ENCODE peak calls at places on chromosome 13, in seven cellular contexts. P is GM12892, V is uterus, S is H54, I is H1, O is HCT116, M is NB4. E is an unnamed sample.

GRCh38 chr13:76692326-76692725 is 193.9 kb downstream of the KCTD12 start:
- DNase-seq in M (no peak), P (no peak), I (no peak), O (no peak), S (no peak), V (no peak), E (no peak)

GRCh38 chr13:38866649-38867048 is 124.0 kb downstream of the STOML3 start:
- DNase-seq in M (peak), O (no peak), V (no peak), I (no peak), S (no peak), P (no peak), E (no peak)

GRCh38 chr13:108657520-108657919 is 28.1 kb downstream of the MYO16 start:
- DNase-seq in O (no peak), V (no peak), I (no peak), S (no peak), M (no peak), P (no peak), E (no peak)

GRCh38 chr13:111046590-111047141 is 68.4 kb upstream of the ARHGEF7 start:
- DNase-seq in I (no peak), S (no peak), O (no peak), V (no peak), M (peak), P (no peak), E (peak)

GRCh38 chr13:95494082-95494681 is 58.3 kb upstream of the CLDN10 start:
- DNase-seq in M (peak), V (no peak), I (no peak), O (peak), S (peak), P (peak), E (peak)

GRCh38 chr13:68358218-68358817 is 1128.2 kb upstream of the PCDH9 start:
- DNase-seq in I (no peak), V (no peak), S (no peak), O (no peak), M (no peak), P (no peak), E (no peak)

GRCh38 chr13:20142927-20143480 is 17.8 kb downstream of the GJA3 start:
- DNase-seq in M (no peak), O (no peak), V (no peak), S (no peak), P (no peak), I (no peak), E (no peak)

GRCh38 chr13:73939071-73939380 is 195.2 kb downstream of the KLF12 start:
- DNase-seq in V (no peak), M (no peak), S (no peak), O (no peak), I (no peak), P (no peak), E (no peak)

GRCh38 chr13:94309997-94310842 is 169.3 kb downstream of the DCT start:
- DNase-seq in O (no peak), I (no peak), P (no peak), S (peak), V (no peak), M (no peak), E (no peak)

GRCh38 chr13:52707375-52707774 is 32.2 kb downstream of the CNMD start:
- DNase-seq in I (no peak), O (no peak), V (no peak), M (no peak), P (no peak), S (no peak), E (no peak)

GRCh38 chr13:92838786-92839185 is 387.8 kb upstream of the GPC6 start:
- DNase-seq in P (no peak), M (no peak), O (no peak), S (peak), V (no peak), I (no peak), E (no peak)

GRCh38 chr13:110525328-110526319 is 35.9 kb downstream of the RAB20 start:
- DNase-seq in M (no peak), I (no peak), V (no peak), S (no peak), P (peak), O (no peak), E (no peak)

GRCh38 chr13:27425918-27426630 is 1.7 kb downstream of the GTF3A start:
- DNase-seq in S (peak), I (no peak), O (peak), V (peak), M (peak), P (peak), E (peak)
- TF ChIP-seq POLR2A in S (no peak), I (no peak), O (peak), V (no peak), M (peak), P (peak), E (peak)

DNA sequence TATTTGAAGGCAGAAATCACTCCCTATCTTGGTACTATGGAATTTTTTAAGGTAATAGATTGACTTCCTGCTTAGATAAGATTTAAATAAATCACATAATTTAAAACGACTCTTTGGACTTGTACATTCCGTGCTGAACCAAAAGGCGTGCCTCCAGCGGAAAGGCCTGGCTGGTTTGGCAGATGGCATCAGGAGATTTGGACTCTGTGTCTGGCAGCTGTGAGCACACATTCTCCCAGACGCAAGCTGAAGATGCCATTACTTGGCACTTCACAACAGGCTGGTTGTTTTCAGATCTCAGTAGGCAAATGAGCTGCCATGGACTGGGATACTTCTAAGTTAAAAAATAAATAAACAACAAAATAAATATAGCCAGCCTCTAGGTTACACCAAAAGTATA is 104.5 kb upstream of the SLC15A1 start:
- DNase-seq in P (no peak), V (no peak), I (no peak), M (no peak), S (no peak), O (no peak), E (no peak)
- TF ChIP-seq POLR2A in P (no peak), V (no peak), I (no peak), M (no peak), S (no peak), O (no peak), E (no peak)

GRCh38 chr13:40679586-40679985 is 13.1 kb upstream of the FOXO1 start:
- DNase-seq in S (no peak), V (no peak), O (no peak), M (no peak), I (no peak), P (no peak), E (no peak)
- TF ChIP-seq POLR2A in S (no peak), V (no peak), O (no peak), M (no peak), I (no peak), P (no peak), E (no peak)

GRCh38 chr13:22138947-22139346 is 468.1 kb downstream of the FGF9 start:
- DNase-seq in P (no peak), I (no peak), O (no peak), V (no peak), M (no peak), S (no peak), E (no peak)
- TF ChIP-seq POLR2A in P (no peak), I (no peak), O (no peak), V (no peak), M (no peak), S (no peak), E (no peak)

GRCh38 chr13:113124211-113125025 is 1.8 kb downstream of the F10 start:
- DNase-seq in P (no peak), M (no peak), V (peak), O (no peak), S (no peak), I (no peak), E (no peak)
- TF ChIP-seq POLR2A in P (no peak), M (no peak), V (no peak), O (no peak), S (no peak), I (no peak), E (no peak)

DNA sequence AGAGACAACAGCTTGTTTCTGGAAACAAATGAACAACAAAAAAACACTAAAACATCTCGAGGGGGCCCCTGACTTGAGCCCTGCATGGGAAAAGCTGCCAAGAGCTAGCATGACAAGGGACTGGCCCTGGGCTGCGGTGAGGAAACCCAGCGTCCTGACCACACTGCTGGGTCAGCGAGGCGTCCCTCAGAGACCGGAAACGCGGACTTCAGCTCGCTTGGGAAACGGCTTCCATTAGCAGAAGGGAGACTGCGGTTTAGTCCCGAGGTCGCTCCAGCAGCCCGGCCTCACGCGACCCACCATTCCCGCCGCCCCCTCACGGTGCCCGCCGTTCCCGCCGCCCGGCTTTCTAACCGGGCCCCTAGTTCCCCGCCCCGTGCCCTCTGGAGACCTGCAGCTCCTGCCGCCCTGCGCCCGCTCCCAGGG is 630 bp downstream of the CCDC122 start:
- DNase-seq in O (no peak), V (peak), I (no peak), M (peak), S (peak), P (peak), E (peak)
- TF ChIP-seq POLR2A in O (no peak), V (no peak), I (no peak), M (no peak), S (no peak), P (no peak), E (no peak)

E was measured in erythroblast.